ENCODE peak calls at places on chromosome 7, in eight cellular contexts. W is epithelial cell of esophagus, Z is fibroblast of the aortic adventitia, M is fibroblast of mammary gland, U is neuronal stem cell, N is RWPE2, X is stomach, L is transverse colon. B is an unnamed sample.

GRCh38 chr7:80918406-80918805 is 445 bp downstream of the SEMA3C start:
- DNase-seq in W (peak; percentile 42), Z (no peak), M (peak; percentile 31), U (peak; percentile 20), N (no peak), X (no peak), L (no peak), B (peak; percentile 17)

GRCh38 chr7:84271550-84271949 is 77.0 kb upstream of the SEMA3A start:
- DNase-seq in W (peak; percentile 68), Z (peak; percentile 23), M (peak; percentile 55), U (no peak), N (no peak), X (no peak), L (no peak), B (no peak)

GRCh38 chr7:54541941-54542618 is at the start of gene VSTM2A:
- DNase-seq in W (peak; percentile 10), Z (no peak), M (no peak), U (peak; percentile 72), N (no peak), X (no peak), L (no peak), B (no peak)

GRCh38 chr7:138587485-138587884 is 113.7 kb downstream of the SVOPL start:
- DNase-seq in W (no peak), Z (no peak), M (no peak), U (no peak), N (no peak), X (no peak), L (no peak), B (no peak)

GRCh38 chr7:36475371-36475770 is 85.7 kb downstream of the ANLN start:
- DNase-seq in W (no peak), Z (no peak), M (no peak), U (no peak), N (no peak), X (no peak), L (no peak), B (peak; percentile 9)

GRCh38 chr7:68783671-68784070 is 814.6 kb upstream of the AUTS2 start:
- DNase-seq in W (no peak), Z (no peak), M (no peak), U (no peak), N (no peak), X (no peak), L (no peak), B (no peak)

GRCh38 chr7:77823787-77824186 is 25.2 kb downstream of the PHTF2 start:
- DNase-seq in W (no peak), Z (peak; percentile 23), M (no peak), U (no peak), N (no peak), X (no peak), L (no peak), B (no peak)

GRCh38 chr7:112411186-112411795 is 39.0 kb upstream of the IFRD1 start:
- DNase-seq in W (peak; percentile 50), Z (peak; percentile 72), M (peak; percentile 62), U (no peak), N (no peak), X (no peak), L (peak; percentile 14), B (no peak)

GRCh38 chr7:42624471-42624870 is 287.4 kb downstream of the C7orf25 start:
- DNase-seq in W (peak; percentile 59), Z (no peak), M (peak; percentile 58), U (no peak), N (no peak), X (no peak), L (no peak), B (no peak)

GRCh38 chr7:98956469-98956868 is 78.1 kb downstream of the TRRAP start:
- DNase-seq in W (no peak), Z (no peak), M (no peak), U (no peak), N (no peak), X (no peak), L (no peak), B (no peak)

GRCh38 chr7:122143376-122143750 is 686 bp downstream of the AASS start:
- DNase-seq in W (peak; percentile 19), Z (peak; percentile 34), M (peak; percentile 21), U (peak; percentile 21), N (peak; percentile 51), X (peak; percentile 28), L (peak; percentile 9), B (peak; percentile 7)

GRCh38 chr7:30459591-30460245 is 18.9 kb downstream of the NOD1 start:
- DNase-seq in W (peak; percentile 36), Z (peak; percentile 98), M (peak; percentile 97), U (no peak), N (no peak), X (no peak), L (peak; percentile 74), B (no peak)

GRCh38 chr7:75686551-75686950 is 52.2 kb downstream of the HIP1 start:
- DNase-seq in W (no peak), Z (no peak), M (no peak), U (no peak), N (no peak), X (no peak), L (no peak), B (no peak)

GRCh38 chr7:42235734-42236133 is 1.3 kb downstream of the GLI3 start:
- DNase-seq in W (peak; percentile 28), Z (no peak), M (no peak), U (no peak), N (no peak), X (no peak), L (peak; percentile 9), B (no peak)

GRCh38 chr7:111324228-111324627 is 233.3 kb downstream of the LRRN3 start:
- DNase-seq in W (no peak), Z (no peak), M (no peak), U (no peak), N (no peak), X (no peak), L (no peak), B (no peak)

GRCh38 chr7:45246339-45246738 is 88.7 kb downstream of the RAMP3 start:
- DNase-seq in W (no peak), Z (no peak), M (no peak), U (no peak), N (no peak), X (no peak), L (no peak), B (peak; percentile 17)

GRCh38 chr7:81937091-81937490 is 167.2 kb upstream of the HGF start:
- DNase-seq in W (peak; percentile 8), Z (peak; percentile 58), M (peak; percentile 47), U (no peak), N (no peak), X (no peak), L (no peak), B (no peak)

GRCh38 chr7:98400538-98401427 is at the start of gene BAIAP2L1:
- DNase-seq in W (peak; percentile 95), Z (peak; percentile 45), M (peak; percentile 29), U (peak; percentile 89), N (peak; percentile 91), X (peak; percentile 98), L (peak; percentile 97), B (peak; percentile 95)

GRCh38 chr7:28900311-28900710 is 57.8 kb downstream of the TRIL start:
- DNase-seq in W (no peak), Z (no peak), M (no peak), U (no peak), N (no peak), X (no peak), L (no peak), B (no peak)

GRCh38 chr7:40680657-40681056 is 545.9 kb downstream of the SUGCT start:
- DNase-seq in W (peak; percentile 64), Z (peak; percentile 19), M (peak; percentile 27), U (peak; percentile 9), N (no peak), X (no peak), L (no peak), B (no peak)

DNA sequence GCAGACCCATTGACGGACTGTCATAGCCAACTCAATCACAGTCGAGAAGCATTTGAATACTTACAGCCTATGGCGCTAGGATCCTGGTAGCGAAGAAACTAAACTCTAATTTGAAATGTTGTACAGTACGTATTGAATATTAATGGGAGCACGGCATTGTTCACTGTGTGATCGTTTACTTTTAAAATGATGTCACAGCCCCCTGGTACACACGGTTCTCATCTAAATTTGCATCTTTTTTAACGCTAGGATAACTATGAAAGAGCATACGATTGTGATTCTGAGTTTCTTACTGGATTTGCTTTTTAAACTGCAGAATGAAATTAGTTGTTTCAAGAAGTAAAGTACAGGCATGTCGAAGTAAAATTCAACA is 895 bp upstream of the NAPEPLD start:
- DNase-seq in W (peak; percentile 2), Z (no peak), M (no peak), U (no peak), N (no peak), X (no peak), L (no peak), B (no peak)
- H3K4me3 ChIP-seq in W (peak overlapping the region; percentile 84), Z (peak overlapping the region; percentile 86), M (peak overlapping the region; percentile 72), U (peak overlapping the region; percentile 59), N (peak overlapping the region; percentile 60), X (peak overlapping the region; percentile 87), L (peak overlapping the region; percentile 75), B (peak overlapping the region; percentile 78)

DNA sequence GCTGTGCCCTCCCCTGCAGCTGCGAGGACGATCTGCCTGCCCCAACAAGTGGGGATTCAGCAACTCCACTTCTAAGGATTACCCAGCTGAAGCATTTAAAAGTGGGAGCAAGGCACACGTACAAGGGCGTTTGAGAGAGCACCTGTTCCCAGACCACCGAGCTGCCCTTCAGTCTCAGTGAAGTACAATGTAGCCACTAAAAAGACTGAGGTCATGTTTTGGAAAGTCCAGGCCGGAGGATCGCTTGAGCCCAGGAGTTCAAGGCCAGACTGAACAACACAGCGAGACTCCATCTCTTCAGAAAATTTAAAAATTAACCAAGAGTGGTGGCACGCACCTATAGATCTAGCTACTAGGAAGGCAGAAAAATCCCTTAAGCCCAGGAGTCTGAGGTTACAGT is 14.7 kb downstream of the NOS3 start:
- DNase-seq in W (no peak), Z (no peak), M (no peak), U (no peak), N (no peak), X (no peak), L (no peak), B (no peak)
- H3K4me3 ChIP-seq in W (no peak overlapping the region), Z (no peak overlapping the region), M (no peak overlapping the region), U (no peak overlapping the region), N (no peak overlapping the region), X (no peak overlapping the region), L (no peak overlapping the region), B (no peak overlapping the region)

GRCh38 chr7:50335230-50335794 is 30.8 kb downstream of the IKZF1 start:
- DNase-seq in W (no peak), Z (no peak), M (no peak), U (no peak), N (no peak), X (no peak), L (no peak), B (no peak)
- H3K4me3 ChIP-seq in W (no peak overlapping the region), Z (no peak overlapping the region), M (no peak overlapping the region), U (no peak overlapping the region), N (no peak overlapping the region), X (no peak overlapping the region), L (no peak overlapping the region), B (no peak overlapping the region)

DNA sequence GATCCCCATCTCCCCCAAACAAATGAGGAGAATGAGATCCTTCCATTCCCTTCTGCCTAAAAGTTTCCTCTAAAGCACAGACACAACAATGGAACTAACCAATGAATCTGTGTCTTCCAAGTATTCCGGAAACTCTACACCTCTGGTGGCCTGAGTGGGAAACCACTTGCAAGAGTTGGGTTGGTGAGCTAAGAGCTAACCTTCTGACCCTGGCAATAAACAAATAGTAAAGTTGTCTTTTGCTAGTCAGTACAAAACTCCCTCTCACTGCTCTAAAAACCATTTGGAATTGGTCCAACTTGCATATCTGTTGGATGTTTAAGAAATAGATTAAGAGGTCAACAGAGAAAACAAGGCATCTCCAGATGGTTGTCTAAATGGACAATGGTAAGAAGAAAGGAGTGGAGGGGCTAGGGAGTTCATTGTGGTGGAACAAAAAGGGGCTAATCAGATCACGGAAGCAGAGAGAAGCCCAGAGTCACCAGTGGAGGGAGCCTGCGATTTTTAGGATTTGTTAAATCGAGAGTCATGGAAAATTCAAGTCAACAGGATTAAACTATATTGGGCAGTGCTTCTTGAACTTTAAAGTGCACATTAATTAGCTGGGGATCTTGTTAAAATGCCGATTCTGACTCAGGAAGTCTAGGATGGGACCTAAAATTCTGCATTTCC is 192.3 kb downstream of the EVX1 start:
- DNase-seq in W (no peak), Z (no peak), M (peak; percentile 35), U (no peak), N (no peak), X (no peak), L (no peak), B (no peak)
- H3K4me3 ChIP-seq in W (no peak overlapping the region), Z (no peak overlapping the region), M (no peak overlapping the region), U (no peak overlapping the region), N (no peak overlapping the region), X (no peak overlapping the region), L (no peak overlapping the region), B (no peak overlapping the region)